ENCODE peak calls at places on chromosomes 1 and 21, in five cellular contexts. O is K562, G is H1, I is HCT116, H is SK-N-SH. Q is an unnamed sample.

GRCh38 chr1:7422966-7423365 is 348.1 kb upstream of the VAMP3 start:
- DNase-seq in G (no peak), O (no peak), H (no peak), I (no peak), Q (no peak)

GRCh38 chr1:36464605-36465393 is 615 bp upstream of the MRPS15 start:
- DNase-seq in O (no peak), G (no peak), I (no peak), H (no peak), Q (peak; percentile 15)

GRCh38 chr1:157073944-157074685 is 25.5 kb downstream of the ETV3L start:
- DNase-seq in G (peak; percentile 54), I (peak; percentile 41), H (peak; percentile 67), O (no peak), Q (no peak)

GRCh38 chr1:232560940-232561339 is 69.0 kb downstream of the SIPA1L2 start:
- DNase-seq in I (no peak), O (no peak), G (no peak), H (no peak), Q (no peak)

GRCh38 chr1:71638081-71638766 is 557.4 kb upstream of the ZRANB2 start:
- DNase-seq in G (no peak), I (no peak), O (no peak), H (no peak), Q (no peak)

GRCh38 chr1:200082329-200082728 is 54.8 kb downstream of the NR5A2 start:
- DNase-seq in I (no peak), G (no peak), H (no peak), O (no peak), Q (no peak)

GRCh38 chr1:90074555-90075315 is 79.8 kb downstream of the ZNF326 start:
- DNase-seq in I (no peak), O (no peak), G (no peak), H (no peak), Q (no peak)

GRCh38 chr21:42635848-42636534 is 17.4 kb upstream of the PDE9A start:
- DNase-seq in O (no peak), I (no peak), G (no peak), H (no peak), Q (no peak)

GRCh38 chr1:116817582-116818064 is 63.4 kb downstream of the CD2 start:
- DNase-seq in O (peak; percentile 95), H (peak; percentile 58), G (peak; percentile 41), I (peak; percentile 75), Q (peak; percentile 8)

GRCh38 chr21:43207868-43208267 is 39.1 kb downstream of the CRYAA start:
- DNase-seq in I (no peak), H (no peak), G (no peak), O (no peak), Q (no peak)

GRCh38 chr1:30366914-30367313 is 356.5 kb downstream of the MATN1 start:
- DNase-seq in O (peak; percentile 31), G (no peak), I (peak; percentile 34), H (no peak), Q (no peak)

GRCh38 chr1:156910309-156910782 is 10.1 kb upstream of the LRRC71 start:
- DNase-seq in H (peak; percentile 88), I (no peak), O (peak; percentile 86), G (no peak), Q (no peak)

GRCh38 chr1:9767964-9768668 is 55.6 kb downstream of the CLSTN1 start:
- DNase-seq in I (peak; percentile 21), H (peak; percentile 60), G (no peak), O (peak; percentile 76), Q (no peak)

GRCh38 chr1:232629250-232630046 is 485 bp downstream of the SIPA1L2 start:
- DNase-seq in H (peak; percentile 49), G (no peak), O (no peak), I (no peak), Q (no peak)

GRCh38 chr1:214472362-214472761 is 79.0 kb downstream of the PTPN14 start:
- DNase-seq in I (no peak), H (no peak), G (no peak), O (no peak), Q (no peak)

GRCh38 chr1:182570611-182570970 is 18.5 kb downstream of the RNASEL start:
- DNase-seq in G (no peak), H (no peak), O (no peak), I (no peak), Q (no peak)

GRCh38 chr1:225470210-225470609 is 42.4 kb upstream of the LBR start:
- DNase-seq in G (no peak), H (no peak), I (no peak), O (no peak), Q (no peak)

GRCh38 chr1:90821152-90821792 is 104.2 kb upstream of the BARHL2 start:
- DNase-seq in G (no peak), I (no peak), H (no peak), O (no peak), Q (no peak)

GRCh38 chr1:62841587-62842169 is 57.7 kb downstream of the ATG4C start:
- DNase-seq in O (peak; percentile 53), G (no peak), H (peak; percentile 52), I (peak; percentile 49), Q (peak; percentile 50)

GRCh38 chr1:191022856-191023255 is 545.2 kb upstream of the BRINP3 start:
- DNase-seq in O (no peak), H (no peak), I (no peak), G (no peak), Q (no peak)

GRCh38 chr1:160656737-160657476 is 10.1 kb upstream of the SLAMF1 start:
- DNase-seq in O (no peak), I (no peak), H (no peak), G (no peak), Q (no peak)

GRCh38 chr1:55741516-55741915 is 526.4 kb upstream of the USP24 start:
- DNase-seq in H (no peak), G (no peak), O (no peak), I (no peak), Q (no peak)

GRCh38 chr1:172959578-172959977 is 91.2 kb downstream of the TNFSF18 start:
- DNase-seq in G (no peak), H (no peak), I (no peak), O (no peak), Q (no peak)

GRCh38 chr1:169486281-169486904 is 649 bp upstream of the SLC19A2 start:
- DNase-seq in H (no peak), O (no peak), I (no peak), G (no peak), Q (no peak)

GRCh38 chr1:168362991-168363390 is 82.3 kb downstream of the TBX19 start:
- DNase-seq in I (no peak), G (no peak), O (no peak), H (no peak), Q (no peak)

GRCh38 chr21:26593800-26594199 is 20.7 kb upstream of the CYYR1 start:
- DNase-seq in H (peak; percentile 19), I (no peak), G (no peak), O (no peak), Q (no peak)

GRCh38 chr1:213871179-213871578 is 116.6 kb upstream of the PROX1 start:
- DNase-seq in O (no peak), I (no peak), H (no peak), G (no peak), Q (no peak)

GRCh38 chr1:18256318-18257235 is 149.0 kb downstream of the IGSF21 start:
- DNase-seq in I (no peak), H (no peak), O (peak; percentile 76), G (peak; percentile 41), Q (no peak)

GRCh38 chr1:179310271-179310670 is 16.7 kb downstream of the SOAT1 start:
- DNase-seq in I (no peak), O (no peak), G (no peak), H (no peak), Q (no peak)

GRCh38 chr1:110602466-110602865 is 3.7 kb downstream of the KCNA2 start:
- DNase-seq in I (no peak), O (no peak), H (no peak), G (no peak), Q (no peak)

GRCh38 chr1:151838491-151839412 is 868 bp downstream of the C2CD4D start:
- DNase-seq in H (no peak), O (no peak), I (no peak), G (no peak), Q (no peak)

GRCh38 chr1:151839457-151840409 is at the start of gene C2CD4D:
- DNase-seq in O (peak; percentile 31), I (peak; percentile 27), G (peak; percentile 65), H (no peak), Q (no peak)

GRCh38 chr1:151835596-151835995 is 4.0 kb upstream of the RORC start:
- DNase-seq in I (no peak), H (no peak), O (no peak), G (no peak), Q (no peak)

GRCh38 chr1:151837197-151837596 is 2.4 kb downstream of the C2CD4D start:
- DNase-seq in G (no peak), O (no peak), I (no peak), H (no peak), Q (no peak)

GRCh38 chr1:151837841-151838490 is 1.7 kb downstream of the C2CD4D start:
- DNase-seq in O (no peak), I (no peak), H (no peak), G (no peak), Q (no peak)
- TF ChIP-seq SIN3A in O (no peak), I (no peak), H (no peak), G (no peak), Q (no peak)

DNA sequence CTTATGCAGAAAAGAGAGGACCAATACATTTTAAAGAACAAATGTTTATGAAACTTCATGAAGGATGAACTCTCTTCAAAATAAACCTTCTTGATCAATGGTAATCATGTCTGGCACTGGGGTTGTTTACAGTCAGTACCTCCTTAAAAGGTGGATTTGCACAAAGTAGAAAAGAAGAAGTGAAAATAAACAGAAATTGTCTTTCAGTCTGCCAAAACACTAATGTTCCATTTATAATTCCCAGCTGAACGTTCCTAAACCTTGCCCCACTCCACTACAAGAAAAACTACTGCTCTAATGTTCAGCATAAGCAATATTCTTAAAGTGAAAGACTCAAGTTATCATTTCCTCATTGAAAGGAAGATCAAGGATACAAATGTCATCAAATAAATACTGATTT is 86.2 kb downstream of the EIF4G3 start:
- DNase-seq in H (no peak), G (no peak), I (no peak), O (no peak), Q (no peak)
- TF ChIP-seq SIN3A in H (no peak), G (no peak), I (no peak), O (no peak), Q (no peak)

DNA sequence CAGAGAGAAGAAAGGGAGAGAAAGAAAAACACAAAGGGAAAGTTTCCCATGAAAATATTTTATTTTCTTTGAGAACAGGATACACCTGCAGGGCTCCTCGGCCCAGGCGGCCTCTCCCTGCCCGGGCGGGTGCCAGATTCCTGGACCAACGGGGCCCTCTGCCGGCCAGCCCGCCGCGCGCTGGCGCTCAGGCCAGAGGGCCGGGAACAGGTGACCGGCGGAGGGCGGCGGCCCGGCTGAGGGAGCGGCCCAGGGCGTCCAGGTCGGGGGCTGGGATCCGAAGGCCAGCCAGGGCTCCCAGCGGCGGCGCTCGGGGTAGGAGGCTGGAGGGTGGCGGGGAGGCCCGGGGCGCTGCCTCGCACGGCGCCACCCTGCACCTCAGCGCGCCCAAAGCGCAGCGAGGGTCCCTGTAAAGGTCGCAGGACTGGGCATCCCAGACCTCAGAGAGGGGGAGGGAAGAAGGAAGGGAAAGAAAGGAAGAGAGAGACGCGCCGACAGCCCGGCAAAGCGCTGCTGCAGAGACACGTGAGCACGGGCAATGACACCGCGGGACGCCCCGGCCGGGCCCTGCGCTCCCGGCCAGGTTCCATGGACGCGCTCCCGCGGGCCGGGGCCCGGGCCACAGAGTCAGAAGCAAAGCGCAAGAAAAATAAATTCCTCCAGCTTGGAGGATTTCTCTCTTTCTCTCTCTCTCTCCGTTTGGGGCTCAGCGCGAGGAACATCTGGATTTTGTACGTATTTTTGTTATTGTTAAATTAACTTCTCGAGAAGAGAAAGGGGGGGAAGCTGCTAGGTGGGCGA is 908 bp downstream of the WNT9A start:
- DNase-seq in O (peak; percentile 92), H (peak; percentile 95), I (peak; percentile 72), G (no peak), Q (no peak)
- TF ChIP-seq SIN3A in O (no peak), H (no peak), I (no peak), G (peak; percentile 18), Q (no peak)

GRCh38 chr1:78831731-78832360 is 174.7 kb downstream of the ADGRL4 start:
- DNase-seq in H (no peak), O (no peak), I (peak; percentile 53), G (no peak), Q (no peak)
- TF ChIP-seq SIN3A in H (peak; percentile 76), O (no peak), I (no peak), G (no peak), Q (no peak)